ENCODE peak calls at places on chromosomes 6 and 20, in five cellular contexts. I is left ventricle myocardium inferior, A is heart right ventricle, L is mammary epithelial cell, W is uterus. D is an unnamed sample.
A peak's percentile ranks its signal among the peaks of the same experiment; 100 is the strongest.

GRCh38 chr6:4776967-4777925 is 1.0 kb downstream of the CDYL start:
- DNase-seq in I (no peak), A (no peak), L (peak; percentile 48), W (no peak), D (peak; percentile 41)

GRCh38 chr6:44608175-44608574 is 220.7 kb downstream of the CDC5L start:
- DNase-seq in I (no peak), A (no peak), L (no peak), W (no peak), D (no peak)

GRCh38 chr6:165988306-165988756 is 179.3 kb downstream of the TBXT start:
- DNase-seq in I (no peak), A (no peak), L (no peak), W (no peak), D (no peak)

GRCh38 chr6:170279977-170280688 is 10.7 kb downstream of the DLL1 start:
- DNase-seq in I (peak; percentile 67), A (peak; percentile 70), L (no peak), W (peak; percentile 77), D (peak; percentile 67)

GRCh38 chr6:84449220-84449619 is 221.8 kb upstream of the CEP162 start:
- DNase-seq in I (no peak), A (no peak), L (no peak), W (no peak), D (no peak)

GRCh38 chr20:4329232-4329631 is 313.9 kb upstream of the RNF24 start:
- DNase-seq in I (no peak), A (no peak), L (no peak), W (no peak), D (no peak)

GRCh38 chr20:44601801-44602204 is 19.4 kb downstream of the PKIG start:
- DNase-seq in I (peak; percentile 78), A (peak; percentile 71), L (no peak), W (peak; percentile 78), D (no peak)

GRCh38 chr6:167047554-167047953 is 48.4 kb downstream of the CEP43 start:
- DNase-seq in I (no peak), A (peak; percentile 29), L (no peak), W (no peak), D (no peak)

GRCh38 chr6:141464490-141464889 is 668.2 kb upstream of the GJE1 start:
- DNase-seq in I (no peak), A (no peak), L (peak; percentile 4), W (no peak), D (peak; percentile 39)

GRCh38 chr6:37061157-37061804 is 55.8 kb downstream of the FGD2 start:
- DNase-seq in I (peak; percentile 40), A (peak; percentile 37), L (no peak), W (no peak), D (no peak)

GRCh38 chr6:53369876-53370515 is 21.2 kb upstream of the ELOVL5 start:
- DNase-seq in I (no peak), A (no peak), L (no peak), W (no peak), D (no peak)

GRCh38 chr6:18076231-18076630 is 46.2 kb downstream of the NHLRC1 start:
- DNase-seq in I (no peak), A (no peak), L (no peak), W (no peak), D (no peak)

GRCh38 chr20:26216025-26216424 is 519.4 kb upstream of the ZNF337 start:
- DNase-seq in I (no peak), A (no peak), L (peak; percentile 3), W (no peak), D (peak; percentile 4)

GRCh38 chr6:56475736-56476457 is 166.8 kb downstream of the DST start:
- DNase-seq in I (peak; percentile 20), A (no peak), L (no peak), W (peak; percentile 33), D (no peak)

GRCh38 chr6:4861564-4861963 is 85.4 kb downstream of the CDYL start:
- DNase-seq in I (no peak), A (no peak), L (no peak), W (no peak), D (no peak)

GRCh38 chr6:141467041-141467440 is 665.7 kb upstream of the GJE1 start:
- DNase-seq in I (no peak), A (no peak), L (no peak), W (no peak), D (no peak)

GRCh38 chr6:74137910-74138309 is 441.9 kb downstream of the CD109 start:
- DNase-seq in I (no peak), A (no peak), L (peak; percentile 23), W (no peak), D (peak; percentile 16)

GRCh38 chr6:5125152-5126006 is 40.2 kb downstream of the PPP1R3G start:
- DNase-seq in I (no peak), A (no peak), L (peak; percentile 93), W (no peak), D (peak; percentile 74)

GRCh38 chr20:19621072-19621471 is 137.0 kb upstream of the RIN2 start:
- DNase-seq in I (no peak), A (no peak), L (peak; percentile 19), W (no peak), D (peak; percentile 38)

GRCh38 chr6:161417712-161418457 is 144.0 kb upstream of the AGPAT4 start:
- DNase-seq in I (peak; percentile 46), A (peak; percentile 42), L (no peak), W (no peak), D (no peak)

GRCh38 chr6:16239798-16240123 is 1.4 kb downstream of the GMPR start:
- DNase-seq in I (no peak), A (no peak), L (no peak), W (no peak), D (no peak)

GRCh38 chr6:16240618-16241320 is 2.4 kb downstream of the GMPR start:
- DNase-seq in I (no peak), A (no peak), L (no peak), W (no peak), D (no peak)

GRCh38 chr6:16239090-16239797 is 857 bp downstream of the GMPR start:
- DNase-seq in I (peak; percentile 80), A (peak; percentile 75), L (peak; percentile 14), W (peak; percentile 58), D (no peak)

GRCh38 chr6:16243055-16243454 is 4.7 kb downstream of the GMPR start:
- DNase-seq in I (peak; percentile 42), A (no peak), L (peak; percentile 89), W (no peak), D (peak; percentile 76)

DNA sequence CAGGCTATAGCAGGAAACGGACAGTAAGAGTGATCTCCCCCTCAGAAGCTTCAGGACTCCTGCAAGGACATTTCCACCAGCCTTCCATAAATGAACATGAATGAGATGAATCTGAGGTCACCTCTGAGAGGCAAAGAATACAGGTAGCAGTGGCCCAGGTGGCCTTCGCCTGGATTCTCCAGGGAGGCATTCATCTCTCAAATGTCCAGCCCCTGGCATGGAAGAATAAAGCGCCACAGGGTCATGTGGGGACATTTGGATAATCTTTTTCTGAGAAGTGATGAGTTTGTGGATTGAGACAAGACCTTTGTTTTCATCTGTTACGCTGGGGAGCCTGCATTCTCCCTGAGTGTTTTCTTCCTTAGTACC is 2.9 kb downstream of the GMPR start:
- DNase-seq in I (no peak), A (no peak), L (no peak), W (no peak), D (no peak)
- H3K27me3 ChIP-seq in I (no peaks in the 10 kb centered on the region), A (no peaks in the 10 kb centered on the region), L (no peaks in the 10 kb centered on the region), W (no peaks in the 10 kb centered on the region), D (no peaks in the 10 kb centered on the region)

GRCh38 chr6:36053878-36054277 is 26.3 kb downstream of the MAPK14 start:
- DNase-seq in I (no peak), A (no peak), L (no peak), W (no peak), D (no peak)

GRCh38 chr6:36052092-36052491 is 24.5 kb downstream of the MAPK14 start:
- DNase-seq in I (no peak), A (no peak), L (no peak), W (no peak), D (no peak)

GRCh38 chr6:36049582-36049981 is 22.0 kb downstream of the MAPK14 start:
- DNase-seq in I (no peak), A (no peak), L (no peak), W (no peak), D (no peak)

GRCh38 chr6:36050305-36050704 is 22.7 kb downstream of the MAPK14 start:
- DNase-seq in I (no peak), A (no peak), L (peak; percentile 39), W (no peak), D (no peak)

GRCh38 chr6:36050947-36051710 is 23.5 kb downstream of the MAPK14 start:
- DNase-seq in I (no peak), A (no peak), L (no peak), W (peak; percentile 24), D (no peak)
- TF ChIP-seq CTCF in I (no peak), A (no peak), L (no peak), W (no peak), D (no peak)

DNA sequence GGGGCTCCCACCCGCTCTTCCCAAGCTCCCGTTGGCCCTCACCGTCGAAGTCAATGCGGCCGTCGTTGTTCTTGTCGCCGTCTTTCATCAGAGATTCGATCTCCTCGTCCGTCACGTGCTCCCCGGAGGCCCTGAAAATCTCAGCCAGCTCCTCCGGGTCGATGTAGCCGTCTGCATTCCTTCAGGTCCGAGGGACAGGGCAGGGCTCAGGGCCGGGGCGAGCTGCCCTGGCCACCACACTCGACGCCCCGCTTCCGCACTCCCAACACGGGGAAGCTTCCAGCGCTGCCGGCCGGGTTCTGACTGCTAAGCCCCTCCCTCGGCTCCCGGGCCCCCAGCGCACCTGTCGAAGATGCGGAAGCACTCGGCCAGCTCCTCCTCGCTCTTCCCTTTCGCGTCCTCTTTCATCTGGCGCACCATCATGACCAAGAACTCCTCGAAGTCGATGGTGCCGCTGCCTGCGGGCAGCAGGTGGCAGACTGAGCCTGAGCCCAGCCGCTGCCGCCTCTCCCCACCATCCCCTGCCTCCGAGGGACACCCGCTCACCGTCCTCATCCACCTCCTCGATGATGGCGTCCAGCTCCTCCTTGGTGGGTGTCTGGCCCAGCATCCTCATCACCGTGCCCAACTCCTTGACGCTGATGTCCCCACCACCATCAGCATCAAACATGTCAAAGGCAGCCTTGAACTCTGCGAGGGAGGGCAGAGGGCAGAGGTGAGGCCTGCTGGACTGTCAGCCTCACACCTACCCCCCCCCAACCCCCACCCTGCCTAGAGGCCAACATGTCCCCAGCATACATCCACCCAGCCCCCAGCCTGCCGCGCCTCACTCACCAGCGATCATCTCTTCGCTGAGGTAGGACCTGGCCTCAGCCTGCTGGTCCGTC is 2.9 kb downstream of the TNNC2 start:
- DNase-seq in I (peak; percentile 36), A (peak; percentile 60), L (peak; percentile 37), W (peak; percentile 43), D (peak; percentile 28)
- H3K4me3 ChIP-seq in I (peak overlapping the region; percentile 38), A (peak overlapping the region; percentile 22), L (no peak overlapping the region), W (no peak overlapping the region), D (no peak overlapping the region)

DNA sequence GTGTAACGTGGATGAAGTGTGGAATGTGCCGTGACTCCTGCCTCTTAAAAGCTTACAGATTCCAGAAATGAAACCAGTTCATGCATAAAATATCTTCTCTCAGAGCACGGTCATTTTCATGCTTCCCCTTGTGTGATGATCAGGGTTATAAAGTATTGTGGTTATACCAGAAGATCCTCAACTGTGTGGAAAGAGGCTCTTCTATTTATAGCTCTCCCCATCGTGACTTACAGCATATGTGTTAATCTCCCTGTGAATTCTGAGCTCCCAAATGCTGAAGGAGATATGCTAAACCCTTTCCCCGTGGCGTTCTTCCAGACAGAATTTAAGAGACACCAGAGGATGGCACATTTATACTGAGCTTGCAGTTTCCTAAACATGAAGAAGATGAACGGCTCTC is 158.8 kb downstream of the CDH26 start:
- DNase-seq in I (no peak), A (no peak), L (no peak), W (no peak), D (no peak)
- H3K27me3 ChIP-seq in I (peaks cover 25% of the 10 kb centered on the region), A (peaks cover 22% of the 10 kb centered on the region), L (no peaks in the 10 kb centered on the region), W (no peaks in the 10 kb centered on the region), D (peaks cover 6% of the 10 kb centered on the region)

D was measured in bronchial epithelial cell.